ENCODE peak calls at places on chromosomes 3 and 15, in four cellular contexts. S, G, K and I are unnamed samples. For H3K9me3, the result is how much of the 10 kb centered on the place peaks cover.

GRCh38 chr3:90091557-90091956 is 984.1 kb downstream of the EPHA3 start:
- DNase-seq in S (peak), G (no peak), K (no peak), I (no peak)

GRCh38 chr3:105533955-105534354 is 167.2 kb downstream of the ALCAM start:
- DNase-seq in S (no peak), K (no peak), G (no peak), I (no peak)

GRCh38 chr15:75348034-75348562 is 1.3 kb downstream of the NEIL1 start:
- DNase-seq in K (no peak), S (no peak), G (no peak), I (no peak)

GRCh38 chr15:45254405-45255293 is 2.6 kb downstream of the SLC28A2 start:
- DNase-seq in G (no peak), S (no peak), K (no peak), I (no peak)

GRCh38 chr3:193095366-193095765 is 145.7 kb upstream of the PLAAT1 start:
- DNase-seq in G (no peak), S (no peak), K (no peak), I (no peak)

GRCh38 chr15:64343841-64344240 is 12.1 kb downstream of the CSNK1G1 start:
- DNase-seq in S (no peak), K (no peak), G (no peak), I (no peak)

GRCh38 chr3:18228060-18228459 is 197.1 kb downstream of the SATB1 start:
- DNase-seq in S (no peak), K (no peak), G (no peak), I (no peak)

GRCh38 chr15:71733122-71733521 is 77.2 kb upstream of the NR2E3 start:
- DNase-seq in G (no peak), K (no peak), S (no peak), I (no peak)

GRCh38 chr3:127777861-127778711 is 44.2 kb downstream of the MGLL start:
- DNase-seq in G (no peak), S (no peak), K (no peak), I (no peak)

GRCh38 chr3:107598926-107599754 is 76.4 kb downstream of the BBX start:
- DNase-seq in K (peak), S (peak), G (no peak), I (no peak)
- H3K4me3 ChIP-seq in K (peak), S (peak), G (no peak), I (peak)

GRCh38 chr3:141379250-141379872 is 11.1 kb downstream of the ZBTB38 start:
- DNase-seq in K (no peak), G (no peak), S (no peak), I (no peak)
- TF ChIP-seq POLR2A in K (no peak), G (no peak), S (no peak), I (no peak)

GRCh38 chr15:20351448-20351961 is 190.1 kb downstream of the GOLGA6L6 start:
- DNase-seq in K (no peak), S (no peak), G (no peak), I (peak)
- H3K9me3 ChIP-seq in K (under half), S (under half), G (half or more), I (under half)

GRCh38 chr15:67031321-67031720 is 34.1 kb upstream of the SMAD3 start:
- DNase-seq in G (no peak), K (no peak), S (no peak), I (no peak)

GRCh38 chr15:67032608-67033007 is 32.8 kb upstream of the SMAD3 start:
- DNase-seq in K (no peak), S (no peak), G (no peak), I (no peak)

GRCh38 chr15:67033521-67033920 is 31.9 kb upstream of the SMAD3 start:
- DNase-seq in G (no peak), S (peak), K (no peak), I (no peak)

GRCh38 chr15:67030036-67030762 is 35.2 kb upstream of the SMAD3 start:
- DNase-seq in S (no peak), G (no peak), K (no peak), I (no peak)

DNA sequence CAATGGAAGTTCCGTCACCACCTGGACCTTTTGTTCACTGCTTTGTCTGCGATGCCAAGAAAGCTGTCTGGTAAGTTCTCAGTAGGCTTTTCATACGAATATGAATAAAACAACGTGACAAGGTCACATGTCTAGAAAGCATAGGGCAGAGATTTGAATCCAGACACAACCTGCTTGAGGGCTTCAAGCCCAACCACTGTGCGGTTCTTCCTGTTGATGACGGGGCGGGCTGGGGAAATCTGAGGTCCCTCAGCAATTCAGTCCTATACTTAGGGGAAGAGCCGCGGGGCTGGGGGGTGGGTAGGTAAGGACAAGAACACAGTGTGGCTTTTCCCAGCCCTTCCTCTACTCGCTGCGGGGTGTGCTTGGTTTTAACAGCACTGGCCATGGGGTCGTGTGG is 32.4 kb upstream of the SMAD3 start:
- DNase-seq in S (no peak), G (no peak), K (no peak), I (no peak)
- H3K4me3 ChIP-seq in S (no peak), G (no peak), K (no peak), I (peak)

GRCh38 chr3:52779411-52780297 is 2.3 kb downstream of the ITIH1 start:
- DNase-seq in G (no peak), S (no peak), K (no peak), I (peak)
- TF ChIP-seq POLR2A in G (no peak), S (no peak), K (no peak), I (no peak)

GRCh38 chr15:25224396-25224795 is 214.4 kb downstream of the UBE3A start:
- DNase-seq in K (no peak), G (no peak), S (no peak), I (no peak)
- H3K9me3 ChIP-seq in K (under half), G (under half), S (under half), I (half or more)